ENCODE peak calls at places on chromosomes 12 and 14, in six cellular contexts. One of them, this sample, is unnamed.

GRCh38 chr12:77686760-77687159 is 143.9 kb upstream of the NAV3 start:
- DNase-seq in psoas muscle: no peak
- DNase-seq in NCI-H774: no peak
- DNase-seq in head of caudate nucleus: no peak
- DNase-seq in EH: peak; percentile 5
- DNase-seq in aorta: no peak
- DNase-seq in this sample: no peak

GRCh38 chr12:76030378-76031080 is 1.0 kb downstream of the PHLDA1 start:
- DNase-seq in psoas muscle: peak; percentile 63
- DNase-seq in NCI-H774: peak; percentile 52
- DNase-seq in head of caudate nucleus: peak; percentile 29
- DNase-seq in EH: peak; percentile 64
- DNase-seq in aorta: peak; percentile 79
- DNase-seq in this sample: peak; percentile 53

GRCh38 chr14:104820669-104821228 is 19.8 kb downstream of the ZBTB42 start:
- DNase-seq in psoas muscle: peak; percentile 57
- DNase-seq in NCI-H774: no peak
- DNase-seq in head of caudate nucleus: peak; percentile 70
- DNase-seq in EH: peak; percentile 78
- DNase-seq in aorta: no peak
- DNase-seq in this sample: no peak

GRCh38 chr12:59113831-59114273 is 193.5 kb upstream of the LRIG3 start:
- DNase-seq in psoas muscle: peak; percentile 67
- DNase-seq in NCI-H774: peak; percentile 73
- DNase-seq in head of caudate nucleus: peak; percentile 80
- DNase-seq in EH: peak; percentile 80
- DNase-seq in aorta: peak; percentile 91
- DNase-seq in this sample: peak; percentile 50

GRCh38 chr14:60722836-60723217 is 1.3 kb downstream of the SIX4 start:
- DNase-seq in psoas muscle: no peak
- DNase-seq in NCI-H774: no peak
- DNase-seq in head of caudate nucleus: no peak
- DNase-seq in EH: peak; percentile 25
- DNase-seq in aorta: peak; percentile 72
- DNase-seq in this sample: no peak

GRCh38 chr12:49389092-49389703 is 21.9 kb downstream of the SPATS2 start:
- DNase-seq in psoas muscle: peak; percentile 64
- DNase-seq in NCI-H774: no peak
- DNase-seq in head of caudate nucleus: no peak
- DNase-seq in EH: no peak
- DNase-seq in aorta: no peak
- DNase-seq in this sample: no peak

GRCh38 chr12:119229837-119230236 is 51.1 kb downstream of the HSPB8 start:
- DNase-seq in psoas muscle: peak; percentile 71
- DNase-seq in NCI-H774: no peak
- DNase-seq in head of caudate nucleus: peak; percentile 47
- DNase-seq in EH: peak; percentile 35
- DNase-seq in aorta: no peak
- DNase-seq in this sample: peak; percentile 20

GRCh38 chr12:103580026-103580425 is 7.0 kb upstream of the STAB2 start:
- DNase-seq in psoas muscle: no peak
- DNase-seq in NCI-H774: no peak
- DNase-seq in head of caudate nucleus: no peak
- DNase-seq in EH: no peak
- DNase-seq in aorta: no peak
- DNase-seq in this sample: no peak

GRCh38 chr14:37376944-37377609 is 179.3 kb downstream of the MIPOL1 start:
- DNase-seq in psoas muscle: no peak
- DNase-seq in NCI-H774: no peak
- DNase-seq in head of caudate nucleus: no peak
- DNase-seq in EH: no peak
- DNase-seq in aorta: no peak
- DNase-seq in this sample: no peak

GRCh38 chr12:74985293-74985985 is 224.2 kb downstream of the KCNC2 start:
- DNase-seq in psoas muscle: no peak
- DNase-seq in NCI-H774: no peak
- DNase-seq in head of caudate nucleus: no peak
- DNase-seq in EH: no peak
- DNase-seq in aorta: peak; percentile 70
- DNase-seq in this sample: peak; percentile 55

GRCh38 chr14:72558721-72559120 is 335.2 kb downstream of the DPF3 start:
- DNase-seq in psoas muscle: peak; percentile 67
- DNase-seq in NCI-H774: no peak
- DNase-seq in head of caudate nucleus: no peak
- DNase-seq in EH: peak; percentile 81
- DNase-seq in aorta: no peak
- DNase-seq in this sample: no peak

GRCh38 chr12:46627686-46628085 is 198.1 kb downstream of the SLC38A4 start:
- DNase-seq in psoas muscle: no peak
- DNase-seq in NCI-H774: no peak
- DNase-seq in head of caudate nucleus: no peak
- DNase-seq in EH: peak; percentile 43
- DNase-seq in aorta: no peak
- DNase-seq in this sample: no peak

GRCh38 chr14:99511421-99512109 is 30.4 kb downstream of the CCNK start:
- DNase-seq in psoas muscle: peak; percentile 61
- DNase-seq in NCI-H774: no peak
- DNase-seq in head of caudate nucleus: peak; percentile 48
- DNase-seq in EH: peak; percentile 81
- DNase-seq in aorta: peak; percentile 72
- DNase-seq in this sample: no peak

GRCh38 chr12:11722578-11723138 is 73.2 kb downstream of the ETV6 start:
- DNase-seq in psoas muscle: no peak
- DNase-seq in NCI-H774: no peak
- DNase-seq in head of caudate nucleus: no peak
- DNase-seq in EH: no peak
- DNase-seq in aorta: no peak
- DNase-seq in this sample: no peak

GRCh38 chr14:80776186-80776585 is 165.4 kb downstream of the CEP128 start:
- DNase-seq in psoas muscle: no peak
- DNase-seq in NCI-H774: no peak
- DNase-seq in head of caudate nucleus: no peak
- DNase-seq in EH: no peak
- DNase-seq in aorta: no peak
- DNase-seq in this sample: no peak

GRCh38 chr14:44352212-44352611 is 154.9 kb downstream of the FSCB start:
- DNase-seq in psoas muscle: no peak
- DNase-seq in NCI-H774: no peak
- DNase-seq in head of caudate nucleus: no peak
- DNase-seq in EH: no peak
- DNase-seq in aorta: no peak
- DNase-seq in this sample: no peak

GRCh38 chr14:80607430-80608200 is 333.9 kb downstream of the CEP128 start:
- DNase-seq in psoas muscle: no peak
- DNase-seq in NCI-H774: no peak
- DNase-seq in head of caudate nucleus: no peak
- DNase-seq in EH: peak; percentile 9
- DNase-seq in aorta: no peak
- DNase-seq in this sample: no peak

GRCh38 chr12:6228535-6229223 is 28.5 kb downstream of the CD9 start:
- DNase-seq in psoas muscle: peak; percentile 68
- DNase-seq in NCI-H774: no peak
- DNase-seq in head of caudate nucleus: no peak
- DNase-seq in EH: peak; percentile 33
- DNase-seq in aorta: no peak
- DNase-seq in this sample: no peak

GRCh38 chr14:49598479-49599301 is at the start of gene LRR1:
- DNase-seq in psoas muscle: peak; percentile 93
- DNase-seq in NCI-H774: peak; percentile 68
- DNase-seq in head of caudate nucleus: peak; percentile 81
- DNase-seq in EH: peak; percentile 87
- DNase-seq in aorta: peak; percentile 96
- DNase-seq in this sample: peak; percentile 88

GRCh38 chr14:95117937-95118726 is 39.2 kb downstream of the DICER1 start:
- DNase-seq in psoas muscle: no peak
- DNase-seq in NCI-H774: no peak
- DNase-seq in head of caudate nucleus: no peak
- DNase-seq in EH: no peak
- DNase-seq in aorta: no peak
- DNase-seq in this sample: no peak

GRCh38 chr12:132356686-132357622 is 27.6 kb upstream of the GALNT9 start:
- DNase-seq in psoas muscle: peak; percentile 50
- DNase-seq in NCI-H774: no peak
- DNase-seq in head of caudate nucleus: peak; percentile 69
- DNase-seq in EH: peak; percentile 54
- DNase-seq in aorta: peak; percentile 69
- DNase-seq in this sample: no peak

GRCh38 chr12:55737581-55738112 is 5.3 kb upstream of the GDF11 start:
- DNase-seq in psoas muscle: no peak
- DNase-seq in NCI-H774: no peak
- DNase-seq in head of caudate nucleus: no peak
- DNase-seq in EH: no peak
- DNase-seq in aorta: no peak
- DNase-seq in this sample: no peak

GRCh38 chr12:25864287-25864686 is 94.2 kb upstream of the RASSF8 start:
- DNase-seq in psoas muscle: no peak
- DNase-seq in NCI-H774: no peak
- DNase-seq in head of caudate nucleus: no peak
- DNase-seq in EH: peak; percentile 68
- DNase-seq in aorta: no peak
- DNase-seq in this sample: no peak

GRCh38 chr12:88520436-88520820 is 59.8 kb downstream of the KITLG start:
- DNase-seq in psoas muscle: no peak
- DNase-seq in NCI-H774: no peak
- DNase-seq in head of caudate nucleus: no peak
- DNase-seq in EH: no peak
- DNase-seq in aorta: no peak
- DNase-seq in this sample: no peak

GRCh38 chr12:48183876-48184548 is 568 bp downstream of the CCDC184 start:
- DNase-seq in psoas muscle: no peak
- DNase-seq in NCI-H774: no peak
- DNase-seq in head of caudate nucleus: no peak
- DNase-seq in EH: no peak
- DNase-seq in aorta: no peak
- DNase-seq in this sample: no peak

GRCh38 chr12:24222968-24223367 is 273.5 kb upstream of the SOX5 start:
- DNase-seq in psoas muscle: no peak
- DNase-seq in NCI-H774: no peak
- DNase-seq in head of caudate nucleus: no peak
- DNase-seq in EH: peak; percentile 28
- DNase-seq in aorta: no peak
- DNase-seq in this sample: no peak

GRCh38 chr12:12922191-12922616 is 29.8 kb downstream of the GPRC5D start:
- DNase-seq in psoas muscle: peak; percentile 74
- DNase-seq in NCI-H774: no peak
- DNase-seq in head of caudate nucleus: no peak
- DNase-seq in EH: peak; percentile 35
- DNase-seq in aorta: no peak
- DNase-seq in this sample: no peak

GRCh38 chr12:95623554-95624170 is 72.4 kb upstream of the USP44 start:
- DNase-seq in psoas muscle: peak; percentile 66
- DNase-seq in NCI-H774: no peak
- DNase-seq in head of caudate nucleus: peak; percentile 39
- DNase-seq in EH: peak; percentile 97
- DNase-seq in aorta: peak; percentile 88
- DNase-seq in this sample: peak; percentile 59

GRCh38 chr12:109768901-109769670 is 55.5 kb downstream of the FAM222A start:
- DNase-seq in psoas muscle: no peak
- DNase-seq in NCI-H774: no peak
- DNase-seq in head of caudate nucleus: peak; percentile 12
- DNase-seq in EH: no peak
- DNase-seq in aorta: peak; percentile 67
- DNase-seq in this sample: no peak

GRCh38 chr12:31498424-31498823 is 92.5 kb downstream of the DENND5B start:
- DNase-seq in psoas muscle: no peak
- DNase-seq in NCI-H774: no peak
- DNase-seq in head of caudate nucleus: no peak
- DNase-seq in EH: no peak
- DNase-seq in aorta: no peak
- DNase-seq in this sample: no peak

GRCh38 chr12:119589087-119589486 is 4.5 kb upstream of the TMEM233 start:
- DNase-seq in psoas muscle: no peak
- DNase-seq in NCI-H774: no peak
- DNase-seq in head of caudate nucleus: no peak
- DNase-seq in EH: no peak
- DNase-seq in aorta: no peak
- DNase-seq in this sample: no peak